ENCODE peak calls at places on chromosomes 5 and 9, in four cellular contexts. J is fibroblast of lung, B is PC-3, R is hepatocyte. G is an unnamed sample.

GRCh38 chr5:141877478-141878185 is 578 bp downstream of the PCDH1 start:
- DNase-seq in J (no peak), B (peak; percentile 30), R (peak; percentile 37), G (no peak)

GRCh38 chr5:131536849-131537448 is 98.1 kb downstream of the RAPGEF6 start:
- DNase-seq in J (no peak), B (no peak), R (no peak), G (no peak)

GRCh38 chr5:119378075-119378699 is 22.4 kb downstream of the TNFAIP8 start:
- DNase-seq in J (no peak), B (no peak), R (no peak), G (no peak)

GRCh38 chr9:5510360-5510931 is at the start of gene PDCD1LG2:
- DNase-seq in J (peak; percentile 87), B (peak; percentile 69), R (no peak), G (no peak)

GRCh38 chr5:16057277-16057676 is 122.3 kb downstream of the MARCHF11 start:
- DNase-seq in J (peak; percentile 54), B (no peak), R (no peak), G (no peak)

GRCh38 chr5:107486489-107486888 is 184.2 kb downstream of the EFNA5 start:
- DNase-seq in J (peak; percentile 80), B (peak; percentile 78), R (no peak), G (no peak)

GRCh38 chr9:79693750-79694149 is 122.0 kb downstream of the TLE4 start:
- DNase-seq in J (no peak), B (no peak), R (no peak), G (no peak)

GRCh38 chr9:69120380-69121154 is 53.5 kb upstream of the TJP2 start:
- DNase-seq in J (peak; percentile 7), B (peak; percentile 94), R (peak; percentile 91), G (peak; percentile 97)

GRCh38 chr5:127290946-127291763 is 559 bp downstream of the MEGF10 start:
- DNase-seq in J (no peak), B (no peak), R (no peak), G (peak; percentile 55)

GRCh38 chr5:33260098-33260497 is 180.7 kb upstream of the TARS1 start:
- DNase-seq in J (peak; percentile 60), B (no peak), R (no peak), G (no peak)

GRCh38 chr5:53877243-53877642 is 316.8 kb downstream of the NDUFS4 start:
- DNase-seq in J (peak; percentile 83), B (peak; percentile 33), R (no peak), G (no peak)

GRCh38 chr5:107393846-107394245 is 276.9 kb downstream of the EFNA5 start:
- DNase-seq in J (no peak), B (no peak), R (no peak), G (no peak)

GRCh38 chr5:153135416-153135815 is 355.1 kb upstream of the GRIA1 start:
- DNase-seq in J (peak; percentile 67), B (peak; percentile 39), R (no peak), G (no peak)

GRCh38 chr5:133950821-133951612 is 17.4 kb downstream of the C5orf15 start:
- DNase-seq in J (peak; percentile 38), B (no peak), R (peak; percentile 50), G (no peak)

GRCh38 chr9:8652282-8652681 is 852.7 kb upstream of the DMAC1 start:
- DNase-seq in J (no peak), B (no peak), R (no peak), G (no peak)

GRCh38 chr5:1099931-1100651 is 11.8 kb downstream of the SLC12A7 start:
- DNase-seq in J (peak; percentile 13), B (no peak), R (peak; percentile 49), G (peak; percentile 61)
- H3K4me2 ChIP-seq in J (no peak overlapping the region), B (no peak overlapping the region), R (peak overlapping the region; percentile 52), G (peak overlapping the region; percentile 43)

GRCh38 chr5:176625966-176626875 is 4.1 kb downstream of the SNCB start:
- DNase-seq in J (no peak), B (peak; percentile 79), R (no peak), G (no peak)

GRCh38 chr5:176629317-176629852 is 949 bp downstream of the SNCB start:
- DNase-seq in J (no peak), B (no peak), R (no peak), G (no peak)

GRCh38 chr5:176626876-176627236 is 3.5 kb downstream of the SNCB start:
- DNase-seq in J (no peak), B (no peak), R (no peak), G (no peak)

GRCh38 chr5:176628406-176629228 is 1.7 kb downstream of the SNCB start:
- DNase-seq in J (no peak), B (peak; percentile 37), R (no peak), G (no peak)

DNA sequence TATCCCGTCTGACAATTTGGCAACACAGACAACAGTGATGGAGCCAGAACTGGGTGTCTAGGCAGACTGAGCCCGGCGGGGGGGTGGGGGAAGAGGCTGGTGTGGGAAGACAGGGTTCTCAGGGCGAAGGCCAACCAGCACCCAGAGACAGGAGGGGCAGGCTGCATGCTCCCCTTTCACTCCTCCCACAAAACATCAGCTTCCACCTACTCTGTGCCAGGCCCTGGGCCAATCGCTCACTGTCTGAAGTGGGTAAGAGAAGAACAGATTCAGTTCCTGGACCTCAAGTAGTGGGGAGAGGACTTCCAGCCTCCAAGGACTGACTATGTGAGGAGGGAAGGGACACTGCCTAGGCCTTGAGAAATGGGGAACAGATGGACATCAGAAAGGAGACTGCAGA is 2.8 kb downstream of the SNCB start:
- DNase-seq in J (no peak), B (no peak), R (no peak), G (no peak)
- H3K27me3 ChIP-seq in J (peaks cover 13% of the 10 kb centered on the region), B (peaks cover 7% of the 10 kb centered on the region), R (peaks cover 80% of the 10 kb centered on the region), G (peaks cover 41% of the 10 kb centered on the region)

DNA sequence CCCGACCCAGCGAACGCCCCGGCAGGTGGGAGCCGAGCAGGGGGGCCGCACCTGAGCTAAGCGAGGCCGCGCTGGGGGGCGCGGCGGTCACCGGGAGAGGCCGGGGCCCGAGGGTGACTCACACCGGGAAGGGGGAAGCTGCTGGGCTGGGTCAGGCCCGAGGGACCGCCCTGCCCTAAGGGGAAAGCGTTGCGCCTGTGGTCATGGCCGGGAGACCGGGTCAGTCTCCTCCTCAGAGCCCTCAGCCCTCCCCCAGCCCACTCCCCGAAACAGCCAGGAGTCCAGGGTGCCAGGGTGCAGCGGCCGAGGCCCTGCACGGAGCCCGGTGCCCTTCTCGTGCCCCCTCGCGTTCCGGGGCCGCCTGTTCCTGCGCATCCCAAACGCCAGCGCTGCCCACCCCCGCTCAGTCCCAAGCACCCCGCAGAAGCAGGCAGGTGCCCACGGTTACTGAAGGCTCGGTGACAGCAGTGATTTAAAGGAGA is 658 bp downstream of the NOXA1 start:
- DNase-seq in J (no peak), B (peak; percentile 51), R (peak; percentile 80), G (peak; percentile 34)
- TF ChIP-seq EZH2 in J (no peak), B (no peak), R (no peak), G (no peak)

DNA sequence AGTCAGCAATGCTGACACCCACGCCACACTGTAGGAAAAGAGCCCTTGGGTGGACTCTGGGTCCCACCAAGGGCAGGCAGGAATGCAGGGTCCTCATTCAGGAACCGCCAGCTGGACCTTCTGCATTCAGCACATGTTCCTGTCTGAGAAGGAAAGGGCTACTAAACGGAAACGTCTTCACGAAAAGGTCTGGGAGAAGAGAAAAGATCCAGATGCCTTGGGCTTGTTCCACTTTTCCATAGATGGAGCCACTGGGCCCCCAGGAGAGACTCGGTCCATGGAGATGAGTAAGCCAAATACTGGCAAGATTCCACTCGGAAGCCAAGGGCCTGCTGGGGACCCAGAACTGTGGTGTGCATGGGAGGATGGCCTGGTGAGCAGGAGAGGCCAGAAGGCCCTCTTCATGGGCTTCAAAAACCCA is 38.4 kb downstream of the LHFPL2 start:
- DNase-seq in J (peak; percentile 88), B (no peak), R (no peak), G (no peak)
- H3K4me2 ChIP-seq in J (peak overlapping the region; percentile 15), B (no peak overlapping the region), R (no peak overlapping the region), G (no peak overlapping the region)

GRCh38 chr9:97741947-97742346 is 44.8 kb upstream of the XPA start:
- DNase-seq in J (no peak), B (no peak), R (no peak), G (no peak)

GRCh38 chr9:97744710-97745708 is 47.9 kb upstream of the XPA start:
- DNase-seq in J (no peak), B (peak; percentile 7), R (no peak), G (peak; percentile 76)

GRCh38 chr9:97740848-97741821 is 44.0 kb upstream of the XPA start:
- DNase-seq in J (peak; percentile 68), B (no peak), R (peak; percentile 85), G (peak; percentile 89)

GRCh38 chr9:97747201-97747965 is 50.2 kb upstream of the XPA start:
- DNase-seq in J (no peak), B (no peak), R (peak; percentile 53), G (peak; percentile 28)

DNA sequence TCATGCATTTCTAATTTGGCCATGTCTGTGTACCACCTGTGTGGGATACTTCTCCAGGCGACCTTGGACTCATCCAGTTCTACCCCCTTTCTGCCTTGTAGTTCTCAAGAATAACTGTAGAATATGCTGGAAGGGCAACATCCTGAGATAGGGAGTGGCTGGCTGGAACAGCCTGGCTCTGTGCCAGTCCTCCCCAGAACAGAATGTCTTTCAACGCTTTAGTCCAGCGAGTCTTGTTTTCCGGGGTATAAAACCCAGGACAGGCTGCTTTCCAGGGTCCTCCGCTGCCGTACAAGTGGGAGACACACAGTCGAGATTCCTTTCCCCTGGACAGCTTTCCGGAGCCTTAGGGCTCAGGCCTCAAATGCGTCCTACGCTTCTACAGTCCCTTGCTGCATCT is 45.4 kb upstream of the XPA start:
- DNase-seq in J (no peak), B (no peak), R (no peak), G (no peak)
- H3K27me3 ChIP-seq in J (peaks cover 25% of the 10 kb centered on the region), B (no peaks in the 10 kb centered on the region), R (no peaks in the 10 kb centered on the region), G (peaks cover 50% of the 10 kb centered on the region)

DNA sequence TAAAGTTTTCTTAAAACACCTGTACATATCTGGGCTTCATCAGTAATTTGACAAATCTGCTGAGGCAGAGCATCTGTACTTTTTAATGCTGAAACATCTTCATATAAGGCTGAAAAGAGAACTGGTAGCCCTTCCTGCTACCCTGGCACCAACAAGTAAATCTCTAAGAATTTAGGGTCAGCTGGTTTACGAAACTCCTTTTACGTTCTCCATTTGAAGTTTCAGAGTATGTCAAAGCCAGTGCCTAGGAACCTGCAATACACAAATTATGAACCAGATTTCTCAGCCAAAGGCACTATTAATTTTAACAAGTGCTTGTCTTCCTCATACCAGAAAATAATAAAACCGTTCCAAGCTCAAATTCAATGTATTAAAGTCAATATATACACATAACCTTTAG is 3.8 kb downstream of the ZFAND5 start:
- DNase-seq in J (no peak), B (no peak), R (no peak), G (no peak)
- TF ChIP-seq EZH2 in J (no peak), B (no peak), R (no peak), G (no peak)

G was measured in GM23338.